ENCODE peak calls at places on chromosomes 7 and 10, in seven cellular contexts. One of them, this sample, is unnamed.

GRCh38 chr10:74150151-74151056 is at the start of gene AP3M1:
- DNase-seq in RWPE1: peak
- DNase-seq in NCI-H1092: peak
- DNase-seq in T-helper 9 cell: peak
- DNase-seq in stimulated activated CD4-positive, alpha-beta T cell treated with anti-CD3 and anti-CD28 coated beads, Interleukin-12 subunit alpha, Interleukin-12 subunit beta, amount 100 ng/mL, for 24 hours: peak
- DNase-seq in A172: no peak
- DNase-seq in AML-193: peak
- DNase-seq in this sample: peak

GRCh38 chr10:110013615-110014293 is 6.0 kb downstream of the ADD3 start:
- DNase-seq in RWPE1: peak
- DNase-seq in NCI-H1092: no peak
- DNase-seq in T-helper 9 cell: no peak
- DNase-seq in stimulated activated CD4-positive, alpha-beta T cell treated with anti-CD3 and anti-CD28 coated beads, Interleukin-12 subunit alpha, Interleukin-12 subunit beta, amount 100 ng/mL, for 24 hours: no peak
- DNase-seq in A172: no peak
- DNase-seq in AML-193: no peak
- DNase-seq in this sample: no peak

GRCh38 chr7:43938892-43939482 is 12.8 kb downstream of the UBE2D4 start:
- DNase-seq in RWPE1: no peak
- DNase-seq in NCI-H1092: no peak
- DNase-seq in T-helper 9 cell: no peak
- DNase-seq in stimulated activated CD4-positive, alpha-beta T cell treated with anti-CD3 and anti-CD28 coated beads, Interleukin-12 subunit alpha, Interleukin-12 subunit beta, amount 100 ng/mL, for 24 hours: no peak
- DNase-seq in A172: no peak
- DNase-seq in AML-193: no peak
- DNase-seq in this sample: no peak

GRCh38 chr7:150828384-150828783 is 23.9 kb upstream of the AOC1 start:
- DNase-seq in RWPE1: no peak
- DNase-seq in NCI-H1092: no peak
- DNase-seq in T-helper 9 cell: no peak
- DNase-seq in stimulated activated CD4-positive, alpha-beta T cell treated with anti-CD3 and anti-CD28 coated beads, Interleukin-12 subunit alpha, Interleukin-12 subunit beta, amount 100 ng/mL, for 24 hours: no peak
- DNase-seq in A172: no peak
- DNase-seq in AML-193: no peak
- DNase-seq in this sample: no peak

GRCh38 chr10:11448190-11448544 is 163.3 kb downstream of the USP6NL start:
- DNase-seq in RWPE1: no peak
- DNase-seq in NCI-H1092: no peak
- DNase-seq in T-helper 9 cell: no peak
- DNase-seq in stimulated activated CD4-positive, alpha-beta T cell treated with anti-CD3 and anti-CD28 coated beads, Interleukin-12 subunit alpha, Interleukin-12 subunit beta, amount 100 ng/mL, for 24 hours: no peak
- DNase-seq in A172: no peak
- DNase-seq in AML-193: no peak
- DNase-seq in this sample: no peak

GRCh38 chr7:120941064-120941463 is 9.5 kb upstream of the ING3 start:
- DNase-seq in RWPE1: no peak
- DNase-seq in NCI-H1092: no peak
- DNase-seq in T-helper 9 cell: no peak
- DNase-seq in stimulated activated CD4-positive, alpha-beta T cell treated with anti-CD3 and anti-CD28 coated beads, Interleukin-12 subunit alpha, Interleukin-12 subunit beta, amount 100 ng/mL, for 24 hours: no peak
- DNase-seq in A172: peak
- DNase-seq in AML-193: peak
- DNase-seq in this sample: no peak

GRCh38 chr7:137898839-137899681 is 52.3 kb upstream of the DGKI start:
- DNase-seq in RWPE1: peak
- DNase-seq in NCI-H1092: peak
- DNase-seq in T-helper 9 cell: peak
- DNase-seq in stimulated activated CD4-positive, alpha-beta T cell treated with anti-CD3 and anti-CD28 coated beads, Interleukin-12 subunit alpha, Interleukin-12 subunit beta, amount 100 ng/mL, for 24 hours: peak
- DNase-seq in A172: peak
- DNase-seq in AML-193: peak
- DNase-seq in this sample: peak

GRCh38 chr7:96331233-96331632 is 9.3 kb upstream of the SLC25A13 start:
- DNase-seq in RWPE1: no peak
- DNase-seq in NCI-H1092: no peak
- DNase-seq in T-helper 9 cell: no peak
- DNase-seq in stimulated activated CD4-positive, alpha-beta T cell treated with anti-CD3 and anti-CD28 coated beads, Interleukin-12 subunit alpha, Interleukin-12 subunit beta, amount 100 ng/mL, for 24 hours: no peak
- DNase-seq in A172: no peak
- DNase-seq in AML-193: no peak
- DNase-seq in this sample: no peak

GRCh38 chr7:44891372-44891771 is 6.0 kb upstream of the PURB start:
- DNase-seq in RWPE1: no peak
- DNase-seq in NCI-H1092: no peak
- DNase-seq in T-helper 9 cell: peak
- DNase-seq in stimulated activated CD4-positive, alpha-beta T cell treated with anti-CD3 and anti-CD28 coated beads, Interleukin-12 subunit alpha, Interleukin-12 subunit beta, amount 100 ng/mL, for 24 hours: no peak
- DNase-seq in A172: no peak
- DNase-seq in AML-193: no peak
- DNase-seq in this sample: no peak

GRCh38 chr7:128247108-128247507 is 6.0 kb downstream of the LEP start:
- DNase-seq in RWPE1: no peak
- DNase-seq in NCI-H1092: no peak
- DNase-seq in T-helper 9 cell: no peak
- DNase-seq in stimulated activated CD4-positive, alpha-beta T cell treated with anti-CD3 and anti-CD28 coated beads, Interleukin-12 subunit alpha, Interleukin-12 subunit beta, amount 100 ng/mL, for 24 hours: no peak
- DNase-seq in A172: no peak
- DNase-seq in AML-193: no peak
- DNase-seq in this sample: no peak

GRCh38 chr10:73110345-73110849 is at the start of gene NUDT13:
- DNase-seq in RWPE1: peak
- DNase-seq in NCI-H1092: no peak
- DNase-seq in T-helper 9 cell: peak
- DNase-seq in stimulated activated CD4-positive, alpha-beta T cell treated with anti-CD3 and anti-CD28 coated beads, Interleukin-12 subunit alpha, Interleukin-12 subunit beta, amount 100 ng/mL, for 24 hours: peak
- DNase-seq in A172: peak
- DNase-seq in AML-193: peak
- DNase-seq in this sample: peak

GRCh38 chr10:70674560-70675495 is 2.5 kb downstream of the ADAMTS14 start:
- DNase-seq in RWPE1: no peak
- DNase-seq in NCI-H1092: no peak
- DNase-seq in T-helper 9 cell: no peak
- DNase-seq in stimulated activated CD4-positive, alpha-beta T cell treated with anti-CD3 and anti-CD28 coated beads, Interleukin-12 subunit alpha, Interleukin-12 subunit beta, amount 100 ng/mL, for 24 hours: no peak
- DNase-seq in A172: no peak
- DNase-seq in AML-193: no peak
- DNase-seq in this sample: no peak

GRCh38 chr10:103736763-103737162 is 118.6 kb downstream of the SH3PXD2A start:
- DNase-seq in RWPE1: peak
- DNase-seq in NCI-H1092: no peak
- DNase-seq in T-helper 9 cell: no peak
- DNase-seq in stimulated activated CD4-positive, alpha-beta T cell treated with anti-CD3 and anti-CD28 coated beads, Interleukin-12 subunit alpha, Interleukin-12 subunit beta, amount 100 ng/mL, for 24 hours: no peak
- DNase-seq in A172: peak
- DNase-seq in AML-193: no peak
- DNase-seq in this sample: no peak

GRCh38 chr7:4269746-4270145 is 412.3 kb upstream of the FOXK1 start:
- DNase-seq in RWPE1: no peak
- DNase-seq in NCI-H1092: no peak
- DNase-seq in T-helper 9 cell: no peak
- DNase-seq in stimulated activated CD4-positive, alpha-beta T cell treated with anti-CD3 and anti-CD28 coated beads, Interleukin-12 subunit alpha, Interleukin-12 subunit beta, amount 100 ng/mL, for 24 hours: no peak
- DNase-seq in A172: no peak
- DNase-seq in AML-193: no peak
- DNase-seq in this sample: no peak

GRCh38 chr10:97519342-97519741 is 20.6 kb downstream of the UBTD1 start:
- DNase-seq in RWPE1: no peak
- DNase-seq in NCI-H1092: no peak
- DNase-seq in T-helper 9 cell: no peak
- DNase-seq in stimulated activated CD4-positive, alpha-beta T cell treated with anti-CD3 and anti-CD28 coated beads, Interleukin-12 subunit alpha, Interleukin-12 subunit beta, amount 100 ng/mL, for 24 hours: no peak
- DNase-seq in A172: no peak
- DNase-seq in AML-193: no peak
- DNase-seq in this sample: no peak

GRCh38 chr7:3277604-3278572 is 23.2 kb upstream of the SDK1 start:
- DNase-seq in RWPE1: no peak
- DNase-seq in NCI-H1092: no peak
- DNase-seq in T-helper 9 cell: no peak
- DNase-seq in stimulated activated CD4-positive, alpha-beta T cell treated with anti-CD3 and anti-CD28 coated beads, Interleukin-12 subunit alpha, Interleukin-12 subunit beta, amount 100 ng/mL, for 24 hours: no peak
- DNase-seq in A172: no peak
- DNase-seq in AML-193: no peak
- DNase-seq in this sample: no peak

GRCh38 chr10:30282226-30282625 is 66.9 kb downstream of the MTPAP start:
- DNase-seq in RWPE1: no peak
- DNase-seq in NCI-H1092: no peak
- DNase-seq in T-helper 9 cell: no peak
- DNase-seq in stimulated activated CD4-positive, alpha-beta T cell treated with anti-CD3 and anti-CD28 coated beads, Interleukin-12 subunit alpha, Interleukin-12 subunit beta, amount 100 ng/mL, for 24 hours: no peak
- DNase-seq in A172: no peak
- DNase-seq in AML-193: peak
- DNase-seq in this sample: no peak

GRCh38 chr10:359093-359492 is 223.8 kb downstream of the ZMYND11 start:
- DNase-seq in RWPE1: no peak
- DNase-seq in NCI-H1092: no peak
- DNase-seq in T-helper 9 cell: no peak
- DNase-seq in stimulated activated CD4-positive, alpha-beta T cell treated with anti-CD3 and anti-CD28 coated beads, Interleukin-12 subunit alpha, Interleukin-12 subunit beta, amount 100 ng/mL, for 24 hours: no peak
- DNase-seq in A172: no peak
- DNase-seq in AML-193: no peak
- DNase-seq in this sample: no peak

GRCh38 chr7:77989981-77990566 is 191.5 kb downstream of the PHTF2 start:
- DNase-seq in RWPE1: no peak
- DNase-seq in NCI-H1092: peak
- DNase-seq in T-helper 9 cell: no peak
- DNase-seq in stimulated activated CD4-positive, alpha-beta T cell treated with anti-CD3 and anti-CD28 coated beads, Interleukin-12 subunit alpha, Interleukin-12 subunit beta, amount 100 ng/mL, for 24 hours: no peak
- DNase-seq in A172: peak
- DNase-seq in AML-193: peak
- DNase-seq in this sample: no peak

This sample was measured in nephron progenitor cell.